ENCODE peak calls at places on chromosomes 12 and 14, in four cellular contexts. One of them, this sample, is unnamed.

GRCh38 chr12:1523558-1524050 is 70.8 kb downstream of the FBXL14 start:
- DNase-seq in mesothelial cell of epicardium: no peak
- DNase-seq in stimulated activated CD4-positive, alpha-beta T cell treated with anti-CD3 and anti-CD28 coated beads, Interleukin-2, amount 100 ng/mL, for 4 hours: no peak
- DNase-seq in neural progenitor cell: peak; percentile 74
- DNase-seq in this sample: no peak

GRCh38 chr14:77128414-77128891 is 13.1 kb downstream of the ZDHHC22 start:
- DNase-seq in mesothelial cell of epicardium: no peak
- DNase-seq in stimulated activated CD4-positive, alpha-beta T cell treated with anti-CD3 and anti-CD28 coated beads, Interleukin-2, amount 100 ng/mL, for 4 hours: no peak
- DNase-seq in neural progenitor cell: no peak
- DNase-seq in this sample: no peak

GRCh38 chr14:59772252-59772651 is 98.3 kb downstream of the RTN1 start:
- DNase-seq in neural progenitor cell: no peak
- DNase-seq in stimulated activated CD4-positive, alpha-beta T cell treated with anti-CD3 and anti-CD28 coated beads, Interleukin-2, amount 100 ng/mL, for 4 hours: no peak
- DNase-seq in mesothelial cell of epicardium: no peak
- DNase-seq in this sample: no peak

GRCh38 chr14:106842687-106843086 is 1316.3 kb downstream of the TMEM121 start:
- DNase-seq in mesothelial cell of epicardium: no peak
- DNase-seq in stimulated activated CD4-positive, alpha-beta T cell treated with anti-CD3 and anti-CD28 coated beads, Interleukin-2, amount 100 ng/mL, for 4 hours: no peak
- DNase-seq in neural progenitor cell: no peak
- DNase-seq in this sample: no peak

GRCh38 chr12:66648336-66648735 is 30.5 kb downstream of the GRIP1 start:
- DNase-seq in stimulated activated CD4-positive, alpha-beta T cell treated with anti-CD3 and anti-CD28 coated beads, Interleukin-2, amount 100 ng/mL, for 4 hours: no peak
- DNase-seq in neural progenitor cell: no peak
- DNase-seq in mesothelial cell of epicardium: no peak
- DNase-seq in this sample: no peak

GRCh38 chr12:47900480-47901129 is 4.2 kb downstream of the VDR start:
- DNase-seq in mesothelial cell of epicardium: no peak
- DNase-seq in stimulated activated CD4-positive, alpha-beta T cell treated with anti-CD3 and anti-CD28 coated beads, Interleukin-2, amount 100 ng/mL, for 4 hours: no peak
- DNase-seq in neural progenitor cell: no peak
- DNase-seq in this sample: no peak

GRCh38 chr14:68924392-68925158 is 54.5 kb downstream of the ACTN1 start:
- DNase-seq in mesothelial cell of epicardium: no peak
- DNase-seq in stimulated activated CD4-positive, alpha-beta T cell treated with anti-CD3 and anti-CD28 coated beads, Interleukin-2, amount 100 ng/mL, for 4 hours: no peak
- DNase-seq in neural progenitor cell: peak; percentile 58
- DNase-seq in this sample: no peak

GRCh38 chr14:83556065-83556464 is 1973.9 kb upstream of the FLRT2 start:
- DNase-seq in stimulated activated CD4-positive, alpha-beta T cell treated with anti-CD3 and anti-CD28 coated beads, Interleukin-2, amount 100 ng/mL, for 4 hours: no peak
- DNase-seq in neural progenitor cell: no peak
- DNase-seq in mesothelial cell of epicardium: no peak
- DNase-seq in this sample: no peak

This sample was measured in head of caudate nucleus.